ENCODE peak calls at places on chromosomes 2 and 18, in seven cellular contexts. O, Y, B, G, W, T and F are unnamed samples.

GRCh38 chr18:8431036-8431435 is 178.2 kb upstream of the RAB12 start:
- DNase-seq in T (no peak), Y (no peak), W (no peak), B (no peak), G (no peak), O (no peak), F (no peak)

GRCh38 chr18:58364867-58365533 is 263.9 kb downstream of the ALPK2 start:
- DNase-seq in G (no peak), T (no peak), W (no peak), B (no peak), Y (no peak), O (peak; percentile 66), F (no peak)

GRCh38 chr2:88638743-88639142 is 11.5 kb upstream of the EIF2AK3 start:
- DNase-seq in B (no peak), Y (no peak), W (no peak), O (peak; percentile 74), G (no peak), T (no peak), F (no peak)

GRCh38 chr2:12685956-12686355 is 30.8 kb upstream of the TRIB2 start:
- DNase-seq in Y (no peak), B (no peak), T (no peak), W (no peak), O (no peak), G (no peak), F (no peak)

GRCh38 chr18:39845086-39845485 is 2109.9 kb upstream of the PIK3C3 start:
- DNase-seq in G (no peak), O (no peak), Y (no peak), T (no peak), B (no peak), W (no peak), F (no peak)

GRCh38 chr18:63405986-63406385 is 16.3 kb downstream of the VPS4B start:
- DNase-seq in O (no peak), B (no peak), G (no peak), W (no peak), T (no peak), Y (no peak), F (no peak)

GRCh38 chr18:4232656-4233055 is 222.5 kb downstream of the DLGAP1 start:
- DNase-seq in W (no peak), G (no peak), T (no peak), B (no peak), Y (no peak), O (no peak), F (no peak)

GRCh38 chr2:231696004-231696367 is 12.3 kb upstream of the PTMA start:
- DNase-seq in O (no peak), G (no peak), Y (no peak), B (no peak), T (no peak), W (no peak), F (peak; percentile 91)

GRCh38 chr18:31049189-31049588 is 6.6 kb upstream of the DSC3 start:
- DNase-seq in Y (no peak), T (no peak), G (no peak), W (no peak), O (no peak), B (no peak), F (no peak)

GRCh38 chr2:209834767-209835166 is 63.1 kb downstream of the UNC80 start:
- DNase-seq in T (no peak), W (no peak), B (no peak), G (no peak), Y (no peak), O (no peak), F (no peak)

GRCh38 chr2:231554327-231554726 is 24.1 kb upstream of the NMUR1 start:
- DNase-seq in B (no peak), G (no peak), T (no peak), W (no peak), Y (no peak), O (no peak), F (no peak)

GRCh38 chr2:122627388-122627787 is 871.9 kb downstream of the TSN start:
- DNase-seq in W (no peak), O (peak; percentile 35), T (no peak), Y (no peak), B (no peak), G (no peak), F (no peak)

GRCh38 chr2:235580401-235581157 is 86.7 kb downstream of the AGAP1 start:
- DNase-seq in W (no peak), T (no peak), Y (no peak), B (no peak), O (no peak), G (no peak), F (no peak)

GRCh38 chr2:216619411-216620393 is 13.5 kb upstream of the IGFBP2 start:
- DNase-seq in Y (peak; percentile 53), T (no peak), B (no peak), W (no peak), G (no peak), O (no peak), F (no peak)

GRCh38 chr18:75455249-75456183 is 28.0 kb upstream of the SMIM21 start:
- DNase-seq in T (no peak), Y (peak; percentile 49), O (no peak), W (no peak), G (no peak), B (no peak), F (no peak)

GRCh38 chr18:11502368-11502767 is 107.0 kb upstream of the SLC35G4 start:
- DNase-seq in W (no peak), T (no peak), G (no peak), B (no peak), Y (no peak), O (no peak), F (no peak)

GRCh38 chr2:175373001-175373727 is 191.7 kb upstream of the ATP5MC3 start:
- DNase-seq in Y (no peak), O (no peak), T (no peak), B (no peak), W (no peak), G (no peak), F (no peak)

GRCh38 chr2:148569221-148569620 is 75.3 kb upstream of the EPC2 start:
- DNase-seq in B (no peak), Y (no peak), O (no peak), G (no peak), T (no peak), W (no peak), F (peak; percentile 66)

GRCh38 chr2:20532634-20533437 is 86.0 kb downstream of the RHOB start:
- DNase-seq in B (no peak), Y (peak; percentile 55), W (no peak), G (no peak), O (no peak), T (no peak), F (no peak)

GRCh38 chr2:8657423-8658062 is 24.3 kb upstream of the ID2 start:
- DNase-seq in G (no peak), W (no peak), T (no peak), Y (no peak), O (no peak), B (no peak), F (no peak)

GRCh38 chr2:217568289-217568985 is 434.4 kb downstream of the TNS1 start:
- DNase-seq in O (no peak), W (no peak), G (no peak), Y (no peak), T (no peak), B (no peak), F (no peak)

GRCh38 chr2:61411109-61411508 is 59.8 kb downstream of the USP34 start:
- DNase-seq in Y (no peak), O (no peak), T (no peak), G (no peak), B (no peak), W (no peak), F (no peak)

GRCh38 chr18:58091099-58091611 is 47.1 kb downstream of the NEDD4L start:
- DNase-seq in B (peak; percentile 23), O (peak; percentile 77), T (peak; percentile 42), W (peak; percentile 4), G (no peak), Y (no peak), F (no peak)

GRCh38 chr2:12162269-12163247 is 416.1 kb downstream of the LPIN1 start:
- DNase-seq in O (no peak), B (no peak), G (no peak), W (no peak), T (no peak), Y (no peak), F (no peak)

GRCh38 chr2:160538115-160538514 is 44.5 kb upstream of the RBMS1 start:
- DNase-seq in Y (no peak), G (no peak), W (no peak), B (no peak), O (no peak), T (no peak), F (no peak)

DNA sequence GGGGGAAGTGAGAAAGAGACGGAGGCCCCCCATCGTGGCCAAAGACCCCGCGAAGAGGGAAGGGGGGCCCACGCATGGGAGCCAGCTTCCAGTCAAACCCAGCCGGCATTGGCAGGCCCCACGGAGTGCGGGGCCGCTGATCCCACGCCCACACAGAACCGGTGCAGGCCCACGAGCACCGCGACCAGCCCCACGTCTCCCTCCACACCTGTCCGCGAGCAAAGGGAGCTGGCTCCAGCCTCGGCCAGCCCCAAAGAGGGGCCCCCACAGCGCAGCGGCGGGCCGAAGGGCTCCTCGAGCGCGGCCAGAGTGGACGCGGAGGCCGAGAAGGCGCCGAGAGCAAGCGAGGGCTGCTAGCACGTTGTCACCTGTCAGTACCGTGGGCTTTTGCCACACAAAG is 125.0 kb upstream of the TWIST2 start:
- DNase-seq in O (no peak), T (no peak), W (no peak), Y (no peak), B (no peak), G (no peak), F (peak; percentile 2)
- TF ChIP-seq CTCF in O (no peak), T (no peak), W (no peak), Y (no peak), B (no peak), G (no peak), F (no peak)

GRCh38 chr2:1796581-1796930 is 52.2 kb upstream of the PXDN start:
- DNase-seq in Y (no peak), O (no peak), T (no peak), G (no peak), B (no peak), W (no peak), F (no peak)
- TF ChIP-seq CTCF in Y (no peak), O (no peak), T (no peak), G (no peak), B (no peak), W (no peak), F (no peak)

GRCh38 chr2:167292430-167293171 is 404.3 kb downstream of the XIRP2 start:
- DNase-seq in G (peak; percentile 91), W (peak; percentile 52), O (peak; percentile 90), Y (peak; percentile 96), B (peak; percentile 88), T (peak; percentile 91), F (peak; percentile 61)
- TF ChIP-seq CTCF in G (no peak), W (peak; percentile 8), O (peak; percentile 43), Y (peak; percentile 64), B (no peak), T (peak; percentile 27), F (no peak)

GRCh38 chr2:191374939-191375338 is 129.7 kb downstream of the MYO1B start:
- DNase-seq in W (no peak), O (no peak), B (no peak), T (no peak), G (no peak), Y (no peak), F (no peak)

GRCh38 chr2:191376981-191377629 is 131.9 kb downstream of the MYO1B start:
- DNase-seq in B (no peak), T (peak; percentile 84), G (no peak), Y (no peak), O (peak; percentile 86), W (peak; percentile 80), F (peak; percentile 94)

GRCh38 chr2:191369034-191369433 is 123.8 kb downstream of the MYO1B start:
- DNase-seq in O (no peak), T (no peak), Y (no peak), G (no peak), B (no peak), W (no peak), F (no peak)

GRCh38 chr2:191379375-191379774 is 134.2 kb downstream of the MYO1B start:
- DNase-seq in W (no peak), G (no peak), O (no peak), Y (no peak), B (no peak), T (no peak), F (no peak)

GRCh38 chr2:191374366-191374765 is 129.2 kb downstream of the MYO1B start:
- DNase-seq in B (no peak), O (no peak), T (no peak), Y (no peak), W (no peak), G (no peak), F (no peak)
- TF ChIP-seq CTCF in B (no peak), O (no peak), T (no peak), Y (no peak), W (no peak), G (no peak), F (no peak)